ENCODE peak calls at places on chromosomes 3 and 15, in six cellular contexts. U is HEK293T; N is adrenal gland; S is astrocyte of the spinal cord; D is stimulated activated CD8-positive, alpha-beta memory T cell treated with anti-CD3 and anti-CD28 coated beads, Interleukin-7, amount 100 ng/mL, for 4 hours; P is hypothalamus. Y is an unnamed sample.

GRCh38 chr15:101807345-101807945 is 4.1 kb downstream of the OR4F6 start:
- DNase-seq in U (no peak), N (no peak), S (peak; percentile 88), D (no peak), P (no peak), Y (peak; percentile 65)

GRCh38 chr15:43329222-43329959 is 982 bp downstream of the LCMT2 start:
- DNase-seq in U (peak; percentile 10), N (no peak), S (peak; percentile 53), D (no peak), P (no peak), Y (peak; percentile 52)

GRCh38 chr3:196688349-196688748 is 23.7 kb downstream of the CEP19 start:
- DNase-seq in U (no peak), N (no peak), S (peak; percentile 75), D (no peak), P (no peak), Y (peak; percentile 77)

GRCh38 chr3:69241769-69242168 is 119.4 kb upstream of the LMOD3 start:
- DNase-seq in U (no peak), N (no peak), S (no peak), D (no peak), P (no peak), Y (no peak)

GRCh38 chr3:129549805-129550204 is 6.8 kb downstream of the H1-8 start:
- DNase-seq in U (no peak), N (no peak), S (no peak), D (no peak), P (no peak), Y (no peak)

GRCh38 chr3:125054436-125055164 is 1.2 kb downstream of the HEG1 start:
- DNase-seq in U (no peak), N (no peak), S (peak; percentile 76), D (no peak), P (no peak), Y (peak; percentile 80)

GRCh38 chr3:179840985-179841384 is 188.1 kb downstream of the USP13 start:
- DNase-seq in U (no peak), N (no peak), S (peak; percentile 62), D (no peak), P (no peak), Y (peak; percentile 33)

GRCh38 chr3:30035935-30036567 is 570.4 kb upstream of the TGFBR2 start:
- DNase-seq in U (no peak), N (no peak), S (no peak), D (no peak), P (no peak), Y (peak; percentile 70)

GRCh38 chr3:39068556-39068955 is 16.7 kb downstream of the WDR48 start:
- DNase-seq in U (no peak), N (no peak), S (no peak), D (no peak), P (no peak), Y (no peak)

GRCh38 chr15:101637549-101638318 is 14.4 kb downstream of the TM2D3 start:
- DNase-seq in U (no peak), N (no peak), S (peak; percentile 59), D (no peak), P (no peak), Y (no peak)

GRCh38 chr3:175737646-175738572 is 878.8 kb downstream of the NAALADL2 start:
- DNase-seq in U (no peak), N (no peak), S (peak; percentile 58), D (no peak), P (no peak), Y (no peak)

GRCh38 chr15:35966781-35967180 is 420.8 kb upstream of the DPH6 start:
- DNase-seq in U (no peak), N (no peak), S (no peak), D (no peak), P (no peak), Y (no peak)

GRCh38 chr15:33872761-33873106 is 95.6 kb upstream of the CHRM5 start:
- DNase-seq in U (no peak), N (no peak), S (no peak), D (no peak), P (no peak), Y (no peak)

GRCh38 chr3:29065211-29065785 is 215.6 kb upstream of the RBMS3 start:
- DNase-seq in U (peak; percentile 34), N (no peak), S (peak; percentile 99), D (no peak), P (peak; percentile 8), Y (peak; percentile 99)

GRCh38 chr15:98800437-98801233 is 152.3 kb downstream of the IGF1R start:
- DNase-seq in U (peak; percentile 64), N (no peak), S (peak; percentile 87), D (no peak), P (no peak), Y (peak; percentile 95)

Y was measured in fibroblast of lung.